ENCODE peak calls at places on chromosomes 6 and 20, in eight cellular contexts. One of them, this sample, is unnamed.

GRCh38 chr6:131764350-131764749 is 43.5 kb upstream of the ENPP1 start:
- DNase-seq in stimulated activated CD8-positive, alpha-beta memory T cell treated with anti-CD3 and anti-CD28 coated beads, Interleukin-2, amount 100 ng/mL, for 1 hour: no peak
- DNase-seq in GM04504: no peak
- DNase-seq in IMR-90: peak
- DNase-seq in bronchial epithelial cell: no peak
- DNase-seq in activated CD4-positive, alpha-beta T cell treated with anti-CD3 and anti-CD28 coated beads, Interleukin-2, amount 10 ng/mL, durations not matched to agents 7 days and 5 days: no peak
- DNase-seq in NCI-H1417: no peak
- DNase-seq in astrocyte: no peak
- DNase-seq in this sample: no peak

GRCh38 chr20:59144179-59144830 is 19.3 kb upstream of the ZNF831 start:
- DNase-seq in activated CD4-positive, alpha-beta T cell treated with anti-CD3 and anti-CD28 coated beads, Interleukin-2, amount 10 ng/mL, durations not matched to agents 7 days and 5 days: no peak
- DNase-seq in stimulated activated CD8-positive, alpha-beta memory T cell treated with anti-CD3 and anti-CD28 coated beads, Interleukin-2, amount 100 ng/mL, for 1 hour: no peak
- DNase-seq in GM04504: no peak
- DNase-seq in astrocyte: no peak
- DNase-seq in NCI-H1417: no peak
- DNase-seq in bronchial epithelial cell: no peak
- DNase-seq in IMR-90: no peak
- DNase-seq in this sample: no peak

GRCh38 chr20:49210101-49210749 is 9.0 kb upstream of the DDX27 start:
- DNase-seq in activated CD4-positive, alpha-beta T cell treated with anti-CD3 and anti-CD28 coated beads, Interleukin-2, amount 10 ng/mL, durations not matched to agents 7 days and 5 days: no peak
- DNase-seq in NCI-H1417: no peak
- DNase-seq in bronchial epithelial cell: no peak
- DNase-seq in astrocyte: no peak
- DNase-seq in GM04504: no peak
- DNase-seq in stimulated activated CD8-positive, alpha-beta memory T cell treated with anti-CD3 and anti-CD28 coated beads, Interleukin-2, amount 100 ng/mL, for 1 hour: no peak
- DNase-seq in IMR-90: no peak
- DNase-seq in this sample: no peak

GRCh38 chr6:12371151-12371550 is 81.0 kb downstream of the EDN1 start:
- DNase-seq in stimulated activated CD8-positive, alpha-beta memory T cell treated with anti-CD3 and anti-CD28 coated beads, Interleukin-2, amount 100 ng/mL, for 1 hour: no peak
- DNase-seq in IMR-90: no peak
- DNase-seq in bronchial epithelial cell: peak
- DNase-seq in astrocyte: no peak
- DNase-seq in GM04504: no peak
- DNase-seq in activated CD4-positive, alpha-beta T cell treated with anti-CD3 and anti-CD28 coated beads, Interleukin-2, amount 10 ng/mL, durations not matched to agents 7 days and 5 days: no peak
- DNase-seq in NCI-H1417: no peak
- DNase-seq in this sample: no peak

GRCh38 chr20:4040283-4041179 is 25.2 kb upstream of the RNF24 start:
- DNase-seq in astrocyte: no peak
- DNase-seq in NCI-H1417: no peak
- DNase-seq in IMR-90: no peak
- DNase-seq in GM04504: no peak
- DNase-seq in activated CD4-positive, alpha-beta T cell treated with anti-CD3 and anti-CD28 coated beads, Interleukin-2, amount 10 ng/mL, durations not matched to agents 7 days and 5 days: no peak
- DNase-seq in stimulated activated CD8-positive, alpha-beta memory T cell treated with anti-CD3 and anti-CD28 coated beads, Interleukin-2, amount 100 ng/mL, for 1 hour: no peak
- DNase-seq in bronchial epithelial cell: no peak
- DNase-seq in this sample: no peak

GRCh38 chr6:37862992-37863391 is 43.5 kb downstream of the ZFAND3 start:
- DNase-seq in activated CD4-positive, alpha-beta T cell treated with anti-CD3 and anti-CD28 coated beads, Interleukin-2, amount 10 ng/mL, durations not matched to agents 7 days and 5 days: no peak
- DNase-seq in GM04504: peak
- DNase-seq in IMR-90: peak
- DNase-seq in stimulated activated CD8-positive, alpha-beta memory T cell treated with anti-CD3 and anti-CD28 coated beads, Interleukin-2, amount 100 ng/mL, for 1 hour: no peak
- DNase-seq in astrocyte: peak
- DNase-seq in bronchial epithelial cell: peak
- DNase-seq in NCI-H1417: no peak
- DNase-seq in this sample: no peak

GRCh38 chr6:48151142-48151541 is 40.1 kb upstream of the PTCHD4 start:
- DNase-seq in NCI-H1417: no peak
- DNase-seq in bronchial epithelial cell: peak
- DNase-seq in stimulated activated CD8-positive, alpha-beta memory T cell treated with anti-CD3 and anti-CD28 coated beads, Interleukin-2, amount 100 ng/mL, for 1 hour: no peak
- DNase-seq in IMR-90: no peak
- DNase-seq in activated CD4-positive, alpha-beta T cell treated with anti-CD3 and anti-CD28 coated beads, Interleukin-2, amount 10 ng/mL, durations not matched to agents 7 days and 5 days: no peak
- DNase-seq in astrocyte: peak
- DNase-seq in GM04504: peak
- DNase-seq in this sample: no peak

GRCh38 chr6:110520188-110520956 is 44.0 kb upstream of the SLC22A16 start:
- DNase-seq in GM04504: no peak
- DNase-seq in NCI-H1417: no peak
- DNase-seq in activated CD4-positive, alpha-beta T cell treated with anti-CD3 and anti-CD28 coated beads, Interleukin-2, amount 10 ng/mL, durations not matched to agents 7 days and 5 days: no peak
- DNase-seq in IMR-90: no peak
- DNase-seq in bronchial epithelial cell: no peak
- DNase-seq in astrocyte: no peak
- DNase-seq in stimulated activated CD8-positive, alpha-beta memory T cell treated with anti-CD3 and anti-CD28 coated beads, Interleukin-2, amount 100 ng/mL, for 1 hour: no peak
- DNase-seq in this sample: no peak

GRCh38 chr20:33392016-33392415 is 9.3 kb downstream of the CDK5RAP1 start:
- DNase-seq in GM04504: peak
- DNase-seq in astrocyte: peak
- DNase-seq in bronchial epithelial cell: no peak
- DNase-seq in IMR-90: peak
- DNase-seq in NCI-H1417: no peak
- DNase-seq in activated CD4-positive, alpha-beta T cell treated with anti-CD3 and anti-CD28 coated beads, Interleukin-2, amount 10 ng/mL, durations not matched to agents 7 days and 5 days: no peak
- DNase-seq in stimulated activated CD8-positive, alpha-beta memory T cell treated with anti-CD3 and anti-CD28 coated beads, Interleukin-2, amount 100 ng/mL, for 1 hour: no peak
- DNase-seq in this sample: no peak

GRCh38 chr20:9161308-9161707 is 92.4 kb downstream of the PLCB4 start:
- DNase-seq in GM04504: no peak
- DNase-seq in astrocyte: no peak
- DNase-seq in NCI-H1417: no peak
- DNase-seq in bronchial epithelial cell: no peak
- DNase-seq in stimulated activated CD8-positive, alpha-beta memory T cell treated with anti-CD3 and anti-CD28 coated beads, Interleukin-2, amount 100 ng/mL, for 1 hour: no peak
- DNase-seq in IMR-90: no peak
- DNase-seq in activated CD4-positive, alpha-beta T cell treated with anti-CD3 and anti-CD28 coated beads, Interleukin-2, amount 10 ng/mL, durations not matched to agents 7 days and 5 days: no peak
- DNase-seq in this sample: no peak

GRCh38 chr6:56730663-56731529 is 88.2 kb upstream of the DST start:
- DNase-seq in IMR-90: peak
- DNase-seq in bronchial epithelial cell: peak
- DNase-seq in GM04504: no peak
- DNase-seq in activated CD4-positive, alpha-beta T cell treated with anti-CD3 and anti-CD28 coated beads, Interleukin-2, amount 10 ng/mL, durations not matched to agents 7 days and 5 days: no peak
- DNase-seq in astrocyte: peak
- DNase-seq in stimulated activated CD8-positive, alpha-beta memory T cell treated with anti-CD3 and anti-CD28 coated beads, Interleukin-2, amount 100 ng/mL, for 1 hour: no peak
- DNase-seq in NCI-H1417: no peak
- DNase-seq in this sample: no peak

GRCh38 chr20:51237790-51238189 is 214.9 kb upstream of the KCNG1 start:
- DNase-seq in activated CD4-positive, alpha-beta T cell treated with anti-CD3 and anti-CD28 coated beads, Interleukin-2, amount 10 ng/mL, durations not matched to agents 7 days and 5 days: no peak
- DNase-seq in astrocyte: no peak
- DNase-seq in bronchial epithelial cell: no peak
- DNase-seq in stimulated activated CD8-positive, alpha-beta memory T cell treated with anti-CD3 and anti-CD28 coated beads, Interleukin-2, amount 100 ng/mL, for 1 hour: no peak
- DNase-seq in NCI-H1417: no peak
- DNase-seq in IMR-90: no peak
- DNase-seq in GM04504: no peak
- DNase-seq in this sample: no peak

GRCh38 chr6:134480593-134480992 is 162.7 kb upstream of the SGK1 start:
- DNase-seq in stimulated activated CD8-positive, alpha-beta memory T cell treated with anti-CD3 and anti-CD28 coated beads, Interleukin-2, amount 100 ng/mL, for 1 hour: no peak
- DNase-seq in astrocyte: peak
- DNase-seq in bronchial epithelial cell: peak
- DNase-seq in GM04504: no peak
- DNase-seq in NCI-H1417: no peak
- DNase-seq in activated CD4-positive, alpha-beta T cell treated with anti-CD3 and anti-CD28 coated beads, Interleukin-2, amount 10 ng/mL, durations not matched to agents 7 days and 5 days: no peak
- DNase-seq in IMR-90: peak
- DNase-seq in this sample: no peak

GRCh38 chr20:32241807-32242206 is 34.1 kb downstream of the POFUT1 start:
- DNase-seq in astrocyte: no peak
- DNase-seq in IMR-90: no peak
- DNase-seq in NCI-H1417: no peak
- DNase-seq in stimulated activated CD8-positive, alpha-beta memory T cell treated with anti-CD3 and anti-CD28 coated beads, Interleukin-2, amount 100 ng/mL, for 1 hour: no peak
- DNase-seq in GM04504: no peak
- DNase-seq in bronchial epithelial cell: no peak
- DNase-seq in activated CD4-positive, alpha-beta T cell treated with anti-CD3 and anti-CD28 coated beads, Interleukin-2, amount 10 ng/mL, durations not matched to agents 7 days and 5 days: no peak
- DNase-seq in this sample: no peak

GRCh38 chr6:169253745-169254238 is at the start of gene THBS2:
- DNase-seq in IMR-90: peak
- DNase-seq in GM04504: peak
- DNase-seq in astrocyte: peak
- DNase-seq in bronchial epithelial cell: peak
- DNase-seq in NCI-H1417: no peak
- DNase-seq in activated CD4-positive, alpha-beta T cell treated with anti-CD3 and anti-CD28 coated beads, Interleukin-2, amount 10 ng/mL, durations not matched to agents 7 days and 5 days: no peak
- DNase-seq in stimulated activated CD8-positive, alpha-beta memory T cell treated with anti-CD3 and anti-CD28 coated beads, Interleukin-2, amount 100 ng/mL, for 1 hour: no peak
- DNase-seq in this sample: no peak

GRCh38 chr6:138692978-138693909 is 80.3 kb upstream of the CCDC28A start:
- DNase-seq in IMR-90: peak
- DNase-seq in NCI-H1417: peak
- DNase-seq in astrocyte: peak
- DNase-seq in stimulated activated CD8-positive, alpha-beta memory T cell treated with anti-CD3 and anti-CD28 coated beads, Interleukin-2, amount 100 ng/mL, for 1 hour: no peak
- DNase-seq in activated CD4-positive, alpha-beta T cell treated with anti-CD3 and anti-CD28 coated beads, Interleukin-2, amount 10 ng/mL, durations not matched to agents 7 days and 5 days: peak
- DNase-seq in bronchial epithelial cell: peak
- DNase-seq in GM04504: no peak
- DNase-seq in this sample: peak

GRCh38 chr6:20955751-20956150 is 421.5 kb downstream of the CDKAL1 start:
- DNase-seq in GM04504: no peak
- DNase-seq in NCI-H1417: no peak
- DNase-seq in bronchial epithelial cell: no peak
- DNase-seq in IMR-90: no peak
- DNase-seq in stimulated activated CD8-positive, alpha-beta memory T cell treated with anti-CD3 and anti-CD28 coated beads, Interleukin-2, amount 100 ng/mL, for 1 hour: no peak
- DNase-seq in activated CD4-positive, alpha-beta T cell treated with anti-CD3 and anti-CD28 coated beads, Interleukin-2, amount 10 ng/mL, durations not matched to agents 7 days and 5 days: no peak
- DNase-seq in astrocyte: no peak
- DNase-seq in this sample: no peak

GRCh38 chr20:1816384-1817381 is 78.5 kb upstream of the SIRPA start:
- DNase-seq in GM04504: peak
- DNase-seq in astrocyte: peak
- DNase-seq in IMR-90: peak
- DNase-seq in stimulated activated CD8-positive, alpha-beta memory T cell treated with anti-CD3 and anti-CD28 coated beads, Interleukin-2, amount 100 ng/mL, for 1 hour: no peak
- DNase-seq in activated CD4-positive, alpha-beta T cell treated with anti-CD3 and anti-CD28 coated beads, Interleukin-2, amount 10 ng/mL, durations not matched to agents 7 days and 5 days: peak
- DNase-seq in bronchial epithelial cell: peak
- DNase-seq in NCI-H1417: no peak
- DNase-seq in this sample: peak

GRCh38 chr20:22353586-22353985 is 230.8 kb downstream of the FOXA2 start:
- DNase-seq in bronchial epithelial cell: peak
- DNase-seq in activated CD4-positive, alpha-beta T cell treated with anti-CD3 and anti-CD28 coated beads, Interleukin-2, amount 10 ng/mL, durations not matched to agents 7 days and 5 days: no peak
- DNase-seq in GM04504: no peak
- DNase-seq in IMR-90: no peak
- DNase-seq in astrocyte: no peak
- DNase-seq in stimulated activated CD8-positive, alpha-beta memory T cell treated with anti-CD3 and anti-CD28 coated beads, Interleukin-2, amount 100 ng/mL, for 1 hour: no peak
- DNase-seq in NCI-H1417: no peak
- DNase-seq in this sample: no peak

GRCh38 chr6:143620461-143620860 is 57.3 kb upstream of the PHACTR2 start:
- DNase-seq in stimulated activated CD8-positive, alpha-beta memory T cell treated with anti-CD3 and anti-CD28 coated beads, Interleukin-2, amount 100 ng/mL, for 1 hour: no peak
- DNase-seq in astrocyte: peak
- DNase-seq in IMR-90: peak
- DNase-seq in activated CD4-positive, alpha-beta T cell treated with anti-CD3 and anti-CD28 coated beads, Interleukin-2, amount 10 ng/mL, durations not matched to agents 7 days and 5 days: no peak
- DNase-seq in GM04504: no peak
- DNase-seq in bronchial epithelial cell: no peak
- DNase-seq in NCI-H1417: no peak
- DNase-seq in this sample: peak